ENCODE peak calls at places on chromosomes 11 and 22, in seven cellular contexts. C, T, W, I, X, O and Q are unnamed samples.

GRCh38 chr11:17568944-17569343 is 21.9 kb downstream of the OTOG start:
- DNase-seq in W (no peak), C (no peak), O (no peak), I (no peak), X (no peak), T (no peak), Q (no peak)

GRCh38 chr11:83424376-83425136 is 138.4 kb upstream of the CCDC90B start:
- DNase-seq in X (no peak), C (no peak), I (no peak), T (no peak), W (no peak), O (no peak), Q (no peak)

GRCh38 chr11:63478896-63479295 is 12.1 kb downstream of the PLAAT5 start:
- DNase-seq in X (peak; percentile 38), C (peak; percentile 85), W (peak; percentile 51), I (peak; percentile 68), O (peak; percentile 79), T (peak; percentile 26), Q (peak; percentile 81)

GRCh38 chr11:3139481-3140290 is 25.4 kb downstream of the OSBPL5 start:
- DNase-seq in I (no peak), W (no peak), T (no peak), X (no peak), O (no peak), C (no peak), Q (no peak)

GRCh38 chr22:25167834-25168601 is 31.6 kb upstream of the CRYBB3 start:
- DNase-seq in O (no peak), T (no peak), X (no peak), W (no peak), I (no peak), C (peak; percentile 16), Q (no peak)

GRCh38 chr11:17746096-17746495 is 11.5 kb downstream of the KCNC1 start:
- DNase-seq in I (no peak), C (no peak), O (no peak), W (no peak), X (no peak), T (no peak), Q (no peak)

GRCh38 chr11:92453055-92453454 is 228.4 kb downstream of the FAT3 start:
- DNase-seq in W (no peak), X (no peak), T (no peak), C (no peak), I (no peak), O (no peak), Q (no peak)

GRCh38 chr11:20112291-20113146 is 47.8 kb downstream of the DBX1 start:
- DNase-seq in W (peak; percentile 64), I (peak; percentile 85), O (peak; percentile 82), X (no peak), C (peak; percentile 91), T (peak; percentile 79), Q (peak; percentile 83)

GRCh38 chr22:23156286-23156685 is 11.0 kb downstream of the RAB36 start:
- DNase-seq in I (no peak), X (no peak), O (peak; percentile 83), C (no peak), W (no peak), T (no peak), Q (no peak)

GRCh38 chr22:23154461-23154860 is 9.2 kb downstream of the RAB36 start:
- DNase-seq in X (no peak), T (no peak), C (no peak), I (no peak), W (no peak), O (peak; percentile 77), Q (no peak)

GRCh38 chr22:23155831-23156230 is 10.6 kb downstream of the RAB36 start:
- DNase-seq in W (no peak), I (no peak), X (no peak), O (no peak), T (no peak), C (no peak), Q (no peak)

GRCh38 chr22:23153994-23154393 is 8.7 kb downstream of the RAB36 start:
- DNase-seq in T (no peak), I (no peak), X (no peak), O (no peak), W (no peak), C (no peak), Q (no peak)

GRCh38 chr22:23155143-23155542 is 9.9 kb downstream of the RAB36 start:
- DNase-seq in O (no peak), C (no peak), W (no peak), I (no peak), T (no peak), X (no peak), Q (no peak)
- TF ChIP-seq POLR2A in O (no peak), C (no peak), W (no peak), I (no peak), T (no peak), X (no peak), Q (no peak)

GRCh38 chr11:125262194-125262824 is 97.8 kb downstream of the PKNOX2 start:
- DNase-seq in W (no peak), X (no peak), T (no peak), O (no peak), I (peak; percentile 46), C (no peak), Q (no peak)

GRCh38 chr11:125264091-125265022 is 99.8 kb downstream of the PKNOX2 start:
- DNase-seq in W (no peak), T (no peak), I (no peak), C (no peak), O (no peak), X (no peak), Q (no peak)

GRCh38 chr11:125261471-125262087 is 97.0 kb downstream of the PKNOX2 start:
- DNase-seq in I (peak; percentile 57), W (no peak), O (no peak), X (no peak), T (no peak), C (no peak), Q (no peak)

GRCh38 chr11:125263268-125263790 is 98.8 kb downstream of the PKNOX2 start:
- DNase-seq in W (peak; percentile 50), I (peak; percentile 93), T (peak; percentile 79), X (no peak), C (no peak), O (no peak), Q (no peak)

DNA sequence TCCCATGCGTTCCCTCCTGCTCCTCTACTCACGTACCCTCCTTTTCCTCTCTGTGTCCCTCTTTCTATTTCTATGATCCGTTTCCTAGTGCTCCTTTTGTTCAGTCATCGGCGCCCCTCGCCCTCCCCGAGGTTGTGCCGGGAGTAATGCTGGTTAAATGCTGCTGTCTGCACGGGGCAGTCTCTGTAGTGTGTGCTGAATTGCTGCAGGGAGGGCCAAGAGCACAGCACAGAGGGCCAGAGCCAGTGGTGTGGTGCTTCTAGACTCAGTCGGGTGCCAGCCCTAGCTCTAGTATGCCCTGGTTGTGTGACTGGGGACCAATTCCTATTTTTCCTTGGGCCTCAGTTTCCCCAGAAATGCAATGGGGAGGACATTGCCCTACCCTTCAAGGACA is 98.3 kb downstream of the PKNOX2 start:
- DNase-seq in I (no peak), O (no peak), W (no peak), X (no peak), C (no peak), T (no peak), Q (no peak)
- TF ChIP-seq POLR2A in I (no peak), O (no peak), W (no peak), X (no peak), C (no peak), T (no peak), Q (no peak)

GRCh38 chr11:130908061-130908460 is 8.2 kb downstream of the SNX19 start:
- DNase-seq in C (no peak), X (no peak), T (no peak), I (no peak), O (no peak), W (no peak), Q (no peak)
- TF ChIP-seq POLR2A in C (no peak), X (no peak), T (no peak), I (no peak), O (no peak), W (no peak), Q (no peak)

GRCh38 chr11:86449993-86450629 is 75.4 kb downstream of the CCDC81 start:
- DNase-seq in X (no peak), W (no peak), I (no peak), T (no peak), O (no peak), C (no peak), Q (no peak)
- TF ChIP-seq POLR2A in X (no peak), W (no peak), I (no peak), T (no peak), O (no peak), C (no peak), Q (no peak)

DNA sequence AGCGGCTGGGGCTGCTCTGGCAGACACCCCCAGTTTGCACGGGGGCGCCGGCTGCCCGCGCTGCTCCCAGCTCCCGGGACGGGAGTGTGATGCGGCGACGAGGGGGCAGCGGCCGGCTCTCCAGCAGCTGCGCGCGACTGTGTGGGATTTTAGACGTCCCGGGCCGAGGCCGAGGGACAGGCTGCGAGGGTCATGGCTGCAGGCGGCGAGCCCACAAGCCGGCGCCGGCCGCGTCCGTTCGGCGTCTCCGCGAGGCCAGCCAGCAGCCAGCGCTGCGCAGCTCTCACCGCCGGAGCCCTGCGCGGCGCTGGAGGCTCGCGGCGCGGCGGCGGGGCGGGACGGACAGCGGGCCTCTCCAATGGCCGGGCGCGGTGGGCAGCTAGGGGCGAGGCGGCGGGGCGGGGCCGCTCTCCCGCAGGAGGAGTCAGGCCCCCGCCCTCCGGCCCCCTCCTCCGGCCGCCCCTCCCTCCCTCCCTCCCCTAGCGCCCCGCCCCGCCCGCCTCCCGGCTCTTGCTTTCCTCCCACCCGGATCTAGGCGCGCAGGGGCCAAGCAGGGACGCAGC is at the start of gene FZD4:
- DNase-seq in T (peak; percentile 91), C (peak; percentile 88), O (peak; percentile 97), W (peak; percentile 89), X (peak; percentile 68), I (peak; percentile 93), Q (peak; percentile 93)
- TF ChIP-seq POLR2A in T (peak; percentile 95), C (peak; percentile 89), O (peak; percentile 58), W (peak; percentile 89), X (no peak), I (peak; percentile 79), Q (no peak)

DNA sequence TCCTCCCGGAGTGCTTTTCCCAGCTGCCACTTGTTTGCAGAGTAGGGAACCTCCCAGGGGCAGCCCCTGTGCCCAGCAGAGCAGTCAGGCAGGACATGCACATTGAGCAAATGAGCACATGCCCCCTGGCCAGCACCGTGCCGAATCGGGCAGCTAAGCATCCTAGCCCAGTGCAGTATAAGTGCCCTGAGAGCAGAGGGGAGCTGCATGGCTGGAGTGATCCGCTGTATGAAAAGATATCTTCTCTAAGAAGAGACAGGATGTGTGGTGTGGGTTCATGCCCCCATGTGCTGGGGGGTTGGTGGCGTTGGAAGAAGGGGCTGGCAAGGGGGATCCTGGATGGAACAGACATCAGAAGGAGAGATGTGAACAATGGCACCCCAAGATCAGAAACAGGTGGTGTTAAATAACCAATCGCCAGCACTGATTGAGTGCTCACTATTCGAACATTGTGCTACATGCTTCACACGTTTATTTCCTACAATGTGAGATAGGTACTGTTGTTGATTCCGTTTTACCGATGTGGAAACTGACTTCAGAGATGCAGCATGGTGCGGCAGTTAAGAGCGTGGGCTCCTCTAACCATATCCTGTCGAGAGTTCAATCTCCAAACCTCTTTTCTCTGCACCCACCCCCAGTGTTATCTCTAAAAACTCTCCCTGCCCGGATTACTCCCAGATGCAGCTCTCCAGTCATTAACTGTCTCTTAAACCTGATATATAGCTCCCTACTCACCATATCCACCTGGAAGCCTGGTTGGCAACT is 1.3 kb downstream of the AIP start:
- DNase-seq in C (no peak), X (no peak), O (peak; percentile 52), W (no peak), I (no peak), T (no peak), Q (no peak)
- TF ChIP-seq POLR2A in C (no peak), X (no peak), O (no peak), W (no peak), I (no peak), T (no peak), Q (no peak)

GRCh38 chr22:39674536-39674935 is 104.0 kb downstream of the CACNA1I start:
- DNase-seq in I (no peak), C (no peak), W (no peak), O (no peak), X (no peak), T (no peak), Q (no peak)
- TF ChIP-seq POLR2A in I (no peak), C (no peak), W (no peak), O (no peak), X (no peak), T (no peak), Q (no peak)